ENCODE peak calls at places on chromosome 9, in nine cellular contexts. O, Y, X, I, K, V, M, N and J are unnamed samples.

GRCh38 chr9:115733736-115734135 is 419.9 kb upstream of the PAPPA start:
- DNase-seq in O (no peak), Y (no peak), X (no peak), I (no peak), K (no peak), V (no peak), M (no peak), N (no peak), J (no peak)

GRCh38 chr9:93136011-93136440 is 2.0 kb upstream of the NINJ1 start:
- DNase-seq in O (no peak), Y (no peak), X (no peak), I (no peak), K (no peak), V (no peak), M (no peak), N (peak; percentile 18), J (no peak)

GRCh38 chr9:10612649-10613398 is at the start of gene PTPRD:
- DNase-seq in O (no peak), Y (peak; percentile 62), X (no peak), I (no peak), K (no peak), V (peak; percentile 23), M (no peak), N (no peak), J (no peak)

GRCh38 chr9:136090768-136091581 is 4.1 kb downstream of the NACC2 start:
- DNase-seq in O (no peak), Y (no peak), X (no peak), I (peak; percentile 84), K (no peak), V (no peak), M (no peak), N (no peak), J (no peak)

GRCh38 chr9:96719538-96720315 is 58.2 kb downstream of the ZNF510 start:
- DNase-seq in O (no peak), Y (peak; percentile 27), X (no peak), I (peak; percentile 38), K (no peak), V (no peak), M (no peak), N (no peak), J (no peak)

GRCh38 chr9:93792358-93792757 is 162.8 kb downstream of the BARX1 start:
- DNase-seq in O (no peak), Y (no peak), X (no peak), I (no peak), K (no peak), V (no peak), M (no peak), N (no peak), J (no peak)

GRCh38 chr9:10488937-10489336 is 123.9 kb downstream of the PTPRD start:
- DNase-seq in O (no peak), Y (no peak), X (no peak), I (no peak), K (no peak), V (no peak), M (no peak), N (no peak), J (no peak)

GRCh38 chr9:89466451-89467277 is 31.2 kb downstream of the SEMA4D start:
- DNase-seq in O (no peak), Y (no peak), X (peak; percentile 33), I (no peak), K (no peak), V (no peak), M (no peak), N (no peak), J (no peak)

GRCh38 chr9:126805546-126806262 is 864 bp downstream of the ZBTB43 start:
- DNase-seq in O (peak; percentile 72), Y (peak; percentile 18), X (no peak), I (peak; percentile 69), K (no peak), V (peak; percentile 49), M (peak; percentile 72), N (peak; percentile 41), J (no peak)

GRCh38 chr9:104412238-104412637 is 91.8 kb upstream of the OR13F1 start:
- DNase-seq in O (no peak), Y (no peak), X (no peak), I (no peak), K (no peak), V (peak; percentile 1), M (no peak), N (no peak), J (no peak)

GRCh38 chr9:85053206-85053605 is 383.7 kb downstream of the NTRK2 start:
- DNase-seq in O (no peak), Y (no peak), X (no peak), I (no peak), K (no peak), V (no peak), M (no peak), N (no peak), J (no peak)

GRCh38 chr9:95383845-95384244 is 66.3 kb upstream of the FANCC start:
- DNase-seq in O (no peak), Y (no peak), X (no peak), I (no peak), K (no peak), V (no peak), M (no peak), N (no peak), J (no peak)

GRCh38 chr9:98315551-98316060 is 60.2 kb upstream of the TBC1D2 start:
- DNase-seq in O (peak; percentile 92), Y (peak; percentile 80), X (peak; percentile 88), I (peak; percentile 78), K (peak; percentile 54), V (peak; percentile 61), M (peak; percentile 66), N (peak; percentile 85), J (no peak)

GRCh38 chr9:14238518-14238917 is 75.4 kb downstream of the NFIB start:
- DNase-seq in O (peak; percentile 67), Y (peak; percentile 25), X (no peak), I (no peak), K (peak; percentile 93), V (peak; percentile 61), M (no peak), N (no peak), J (no peak)

GRCh38 chr9:21730899-21731298 is 71.5 kb upstream of the MTAP start:
- DNase-seq in O (no peak), Y (no peak), X (no peak), I (no peak), K (no peak), V (no peak), M (no peak), N (peak; percentile 53), J (no peak)

GRCh38 chr9:111481885-111482636 is 2.1 kb downstream of the ECPAS start:
- DNase-seq in O (peak; percentile 24), Y (no peak), X (no peak), I (no peak), K (no peak), V (peak; percentile 19), M (no peak), N (peak; percentile 58), J (no peak)

GRCh38 chr9:15469862-15470261 is 40.9 kb downstream of the PSIP1 start:
- DNase-seq in O (no peak), Y (no peak), X (no peak), I (no peak), K (no peak), V (no peak), M (no peak), N (no peak), J (no peak)

GRCh38 chr9:93380410-93381060 is 71.0 kb upstream of the FAM120A start:
- DNase-seq in O (no peak), Y (no peak), X (no peak), I (no peak), K (no peak), V (no peak), M (no peak), N (no peak), J (no peak)

GRCh38 chr9:72661401-72662135 is 140.2 kb downstream of the TMC1 start:
- DNase-seq in O (no peak), Y (no peak), X (no peak), I (no peak), K (peak; percentile 77), V (peak; percentile 43), M (no peak), N (peak; percentile 63), J (no peak)

GRCh38 chr9:79242489-79242888 is 329.3 kb upstream of the TLE4 start:
- DNase-seq in O (no peak), Y (no peak), X (no peak), I (no peak), K (no peak), V (no peak), M (no peak), N (no peak), J (no peak)

GRCh38 chr9:130297371-130297770 is 31.8 kb downstream of the HMCN2 start:
- DNase-seq in O (no peak), Y (no peak), X (no peak), I (peak; percentile 30), K (no peak), V (no peak), M (no peak), N (no peak), J (no peak)